ENCODE peak calls at places on chromosome 7, in six cellular contexts. One of them, this sample, is unnamed.

GRCh38 chr7:24902276-24902675 is 77.7 kb downstream of the OSBPL3 start:
- DNase-seq in substantia nigra: no peak
- DNase-seq in neuronal stem cell: no peak
- DNase-seq in left ventricle myocardium inferior: no peak
- DNase-seq in right atrium auricular region: no peak
- DNase-seq in stomach: no peak
- DNase-seq in this sample: no peak

GRCh38 chr7:149670288-149670687 is 103.1 kb downstream of the ZNF467 start:
- DNase-seq in substantia nigra: no peak
- DNase-seq in neuronal stem cell: no peak
- DNase-seq in left ventricle myocardium inferior: peak; percentile 18
- DNase-seq in right atrium auricular region: peak; percentile 66
- DNase-seq in stomach: peak; percentile 48
- DNase-seq in this sample: peak; percentile 87

GRCh38 chr7:14336256-14336655 is 346.8 kb upstream of the ETV1 start:
- DNase-seq in substantia nigra: no peak
- DNase-seq in neuronal stem cell: no peak
- DNase-seq in left ventricle myocardium inferior: no peak
- DNase-seq in right atrium auricular region: no peak
- DNase-seq in stomach: no peak
- DNase-seq in this sample: no peak

GRCh38 chr7:36852017-36852416 is 127.7 kb upstream of the AOAH start:
- DNase-seq in substantia nigra: no peak
- DNase-seq in neuronal stem cell: no peak
- DNase-seq in left ventricle myocardium inferior: no peak
- DNase-seq in right atrium auricular region: no peak
- DNase-seq in stomach: no peak
- DNase-seq in this sample: no peak

GRCh38 chr7:102080371-102081243 is 206.1 kb upstream of the SH2B2 start:
- DNase-seq in substantia nigra: no peak
- DNase-seq in neuronal stem cell: no peak
- DNase-seq in left ventricle myocardium inferior: no peak
- DNase-seq in right atrium auricular region: no peak
- DNase-seq in stomach: no peak
- DNase-seq in this sample: no peak

GRCh38 chr7:158518915-158519640 is 68.5 kb downstream of the PTPRN2 start:
- DNase-seq in substantia nigra: no peak
- DNase-seq in neuronal stem cell: no peak
- DNase-seq in left ventricle myocardium inferior: no peak
- DNase-seq in right atrium auricular region: no peak
- DNase-seq in stomach: no peak
- DNase-seq in this sample: no peak

GRCh38 chr7:149147730-149148653 is 739 bp downstream of the ZNF398 start:
- DNase-seq in substantia nigra: no peak
- DNase-seq in neuronal stem cell: peak; percentile 59
- DNase-seq in left ventricle myocardium inferior: peak; percentile 57
- DNase-seq in right atrium auricular region: no peak
- DNase-seq in stomach: peak; percentile 67
- DNase-seq in this sample: peak; percentile 86

GRCh38 chr7:130294314-130294713 is 1.4 kb downstream of the CPA4 start:
- DNase-seq in substantia nigra: no peak
- DNase-seq in neuronal stem cell: no peak
- DNase-seq in left ventricle myocardium inferior: no peak
- DNase-seq in right atrium auricular region: no peak
- DNase-seq in stomach: no peak
- DNase-seq in this sample: no peak

GRCh38 chr7:157964521-157964920 is 623.1 kb downstream of the PTPRN2 start:
- DNase-seq in substantia nigra: no peak
- DNase-seq in neuronal stem cell: no peak
- DNase-seq in left ventricle myocardium inferior: no peak
- DNase-seq in right atrium auricular region: no peak
- DNase-seq in stomach: no peak
- DNase-seq in this sample: no peak

GRCh38 chr7:99579956-99580777 is 17.9 kb upstream of the TMEM225B start:
- DNase-seq in substantia nigra: peak; percentile 39
- DNase-seq in neuronal stem cell: peak; percentile 63
- DNase-seq in left ventricle myocardium inferior: peak; percentile 27
- DNase-seq in right atrium auricular region: no peak
- DNase-seq in stomach: no peak
- DNase-seq in this sample: peak; percentile 35

GRCh38 chr7:30928254-30928872 is 16.7 kb downstream of the AQP1 start:
- DNase-seq in substantia nigra: no peak
- DNase-seq in neuronal stem cell: no peak
- DNase-seq in left ventricle myocardium inferior: no peak
- DNase-seq in right atrium auricular region: no peak
- DNase-seq in stomach: peak; percentile 20
- DNase-seq in this sample: no peak

GRCh38 chr7:157589680-157590079 is 252.9 kb downstream of the DNAJB6 start:
- DNase-seq in substantia nigra: no peak
- DNase-seq in neuronal stem cell: no peak
- DNase-seq in left ventricle myocardium inferior: no peak
- DNase-seq in right atrium auricular region: peak; percentile 68
- DNase-seq in stomach: no peak
- DNase-seq in this sample: no peak

GRCh38 chr7:127831312-127832212 is 179.6 kb downstream of the SND1 start:
- DNase-seq in substantia nigra: no peak
- DNase-seq in neuronal stem cell: no peak
- DNase-seq in left ventricle myocardium inferior: no peak
- DNase-seq in right atrium auricular region: no peak
- DNase-seq in stomach: no peak
- DNase-seq in this sample: no peak

GRCh38 chr7:152674860-152675760 is 831 bp downstream of the XRCC2 start:
- DNase-seq in substantia nigra: no peak
- DNase-seq in neuronal stem cell: no peak
- DNase-seq in left ventricle myocardium inferior: no peak
- DNase-seq in right atrium auricular region: no peak
- DNase-seq in stomach: no peak
- DNase-seq in this sample: peak; percentile 31

GRCh38 chr7:135169141-135169935 is 1.2 kb downstream of the CYREN start:
- DNase-seq in substantia nigra: no peak
- DNase-seq in neuronal stem cell: peak; percentile 6
- DNase-seq in left ventricle myocardium inferior: no peak
- DNase-seq in right atrium auricular region: peak; percentile 56
- DNase-seq in stomach: no peak
- DNase-seq in this sample: peak; percentile 40

GRCh38 chr7:157358041-157358752 is 21.4 kb downstream of the DNAJB6 start:
- DNase-seq in substantia nigra: no peak
- DNase-seq in neuronal stem cell: no peak
- DNase-seq in left ventricle myocardium inferior: peak; percentile 45
- DNase-seq in right atrium auricular region: no peak
- DNase-seq in stomach: no peak
- DNase-seq in this sample: no peak

GRCh38 chr7:19713676-19714075 is 4.8 kb upstream of the POLR1F start:
- DNase-seq in substantia nigra: no peak
- DNase-seq in neuronal stem cell: peak; percentile 23
- DNase-seq in left ventricle myocardium inferior: no peak
- DNase-seq in right atrium auricular region: no peak
- DNase-seq in stomach: no peak
- DNase-seq in this sample: peak; percentile 62

GRCh38 chr7:24587853-24588252 is 14.6 kb downstream of the PALS2 start:
- DNase-seq in substantia nigra: no peak
- DNase-seq in neuronal stem cell: peak; percentile 40
- DNase-seq in left ventricle myocardium inferior: no peak
- DNase-seq in right atrium auricular region: no peak
- DNase-seq in stomach: no peak
- DNase-seq in this sample: peak; percentile 33

GRCh38 chr7:31986878-31987518 is 83.2 kb downstream of the PDE1C start:
- DNase-seq in substantia nigra: no peak
- DNase-seq in neuronal stem cell: no peak
- DNase-seq in left ventricle myocardium inferior: no peak
- DNase-seq in right atrium auricular region: no peak
- DNase-seq in stomach: no peak
- DNase-seq in this sample: no peak

GRCh38 chr7:26426096-26426495 is 134.4 kb downstream of the SNX10 start:
- DNase-seq in substantia nigra: no peak
- DNase-seq in neuronal stem cell: no peak
- DNase-seq in left ventricle myocardium inferior: no peak
- DNase-seq in right atrium auricular region: no peak
- DNase-seq in stomach: no peak
- DNase-seq in this sample: no peak

GRCh38 chr7:26428571-26428970 is 136.9 kb downstream of the SNX10 start:
- DNase-seq in substantia nigra: no peak
- DNase-seq in neuronal stem cell: no peak
- DNase-seq in left ventricle myocardium inferior: no peak
- DNase-seq in right atrium auricular region: no peak
- DNase-seq in stomach: no peak
- DNase-seq in this sample: no peak

GRCh38 chr7:26434974-26435373 is 143.3 kb downstream of the SNX10 start:
- DNase-seq in substantia nigra: no peak
- DNase-seq in neuronal stem cell: no peak
- DNase-seq in left ventricle myocardium inferior: no peak
- DNase-seq in right atrium auricular region: no peak
- DNase-seq in stomach: no peak
- DNase-seq in this sample: no peak

GRCh38 chr7:26423436-26423835 is 131.8 kb downstream of the SNX10 start:
- DNase-seq in substantia nigra: no peak
- DNase-seq in neuronal stem cell: no peak
- DNase-seq in left ventricle myocardium inferior: no peak
- DNase-seq in right atrium auricular region: no peak
- DNase-seq in stomach: no peak
- DNase-seq in this sample: no peak

DNA sequence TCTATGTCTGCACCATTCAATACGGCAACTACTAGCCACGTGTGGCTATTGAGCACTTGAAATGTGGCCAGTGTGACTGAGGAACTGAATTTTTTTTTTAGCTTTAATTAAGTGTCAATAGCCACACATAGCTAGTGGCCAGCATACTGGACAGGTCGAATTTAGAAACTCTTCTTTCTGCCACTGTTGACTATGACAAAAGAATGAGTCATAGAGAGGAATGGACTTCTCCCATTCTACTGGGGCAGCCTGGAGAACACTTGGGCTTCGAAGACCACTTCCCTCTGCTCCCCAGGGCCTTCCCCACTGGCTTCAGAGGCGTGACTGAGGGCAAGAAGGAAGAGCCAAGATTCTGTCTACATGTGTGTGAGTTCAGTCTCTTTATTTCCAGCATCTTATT is 137.5 kb downstream of the SNX10 start:
- DNase-seq in substantia nigra: no peak
- DNase-seq in neuronal stem cell: no peak
- DNase-seq in left ventricle myocardium inferior: no peak
- DNase-seq in right atrium auricular region: no peak
- DNase-seq in stomach: no peak
- DNase-seq in this sample: no peak
- H3K27ac ChIP-seq in substantia nigra: no peak overlapping the region
- H3K27ac ChIP-seq in neuronal stem cell: no peak overlapping the region
- H3K27ac ChIP-seq in left ventricle myocardium inferior: no peak overlapping the region
- H3K27ac ChIP-seq in right atrium auricular region: no peak overlapping the region
- H3K27ac ChIP-seq in stomach: no peak overlapping the region
- H3K27ac ChIP-seq in this sample: no peak overlapping the region

DNA sequence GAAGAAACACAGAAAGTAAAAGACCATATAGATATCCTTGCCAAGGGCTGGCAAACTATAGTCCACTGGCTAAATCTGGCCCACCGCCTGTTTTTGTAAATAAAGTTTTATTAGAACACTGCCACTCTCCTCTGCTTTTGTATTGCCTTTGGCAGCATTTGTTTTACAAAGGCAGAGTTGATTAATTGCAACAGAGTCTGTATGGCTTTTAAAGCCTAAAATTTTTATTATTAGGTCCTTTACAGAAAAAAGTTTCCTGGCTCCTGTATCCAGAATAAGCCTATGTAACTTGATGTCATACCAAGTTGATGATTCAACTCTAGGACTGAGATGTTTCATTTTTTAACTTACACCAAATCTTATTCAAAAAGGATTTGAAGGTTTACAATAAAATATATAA is 31.7 kb downstream of the CPED1 start:
- DNase-seq in substantia nigra: no peak
- DNase-seq in neuronal stem cell: no peak
- DNase-seq in left ventricle myocardium inferior: no peak
- DNase-seq in right atrium auricular region: no peak
- DNase-seq in stomach: no peak
- DNase-seq in this sample: no peak
- H3K27ac ChIP-seq in substantia nigra: no peak overlapping the region
- H3K27ac ChIP-seq in neuronal stem cell: no peak overlapping the region
- H3K27ac ChIP-seq in left ventricle myocardium inferior: peak overlapping the region; percentile 78
- H3K27ac ChIP-seq in right atrium auricular region: peak overlapping the region; percentile 82
- H3K27ac ChIP-seq in stomach: peak overlapping the region; percentile 14
- H3K27ac ChIP-seq in this sample: no peak overlapping the region

GRCh38 chr7:72538147-72538546 is 126.0 kb upstream of the CALN1 start:
- DNase-seq in substantia nigra: no peak
- DNase-seq in neuronal stem cell: no peak
- DNase-seq in left ventricle myocardium inferior: no peak
- DNase-seq in right atrium auricular region: no peak
- DNase-seq in stomach: no peak
- DNase-seq in this sample: no peak

GRCh38 chr7:72540923-72541322 is 128.8 kb upstream of the CALN1 start:
- DNase-seq in substantia nigra: no peak
- DNase-seq in neuronal stem cell: no peak
- DNase-seq in left ventricle myocardium inferior: no peak
- DNase-seq in right atrium auricular region: no peak
- DNase-seq in stomach: no peak
- DNase-seq in this sample: no peak

GRCh38 chr7:72539702-72540101 is 127.6 kb upstream of the CALN1 start:
- DNase-seq in substantia nigra: no peak
- DNase-seq in neuronal stem cell: no peak
- DNase-seq in left ventricle myocardium inferior: no peak
- DNase-seq in right atrium auricular region: no peak
- DNase-seq in stomach: no peak
- DNase-seq in this sample: no peak

GRCh38 chr7:72540106-72540611 is 128.0 kb upstream of the CALN1 start:
- DNase-seq in substantia nigra: no peak
- DNase-seq in neuronal stem cell: no peak
- DNase-seq in left ventricle myocardium inferior: no peak
- DNase-seq in right atrium auricular region: no peak
- DNase-seq in stomach: no peak
- DNase-seq in this sample: no peak

GRCh38 chr7:72538856-72539255 is 126.7 kb upstream of the CALN1 start:
- DNase-seq in substantia nigra: no peak
- DNase-seq in neuronal stem cell: no peak
- DNase-seq in left ventricle myocardium inferior: no peak
- DNase-seq in right atrium auricular region: no peak
- DNase-seq in stomach: no peak
- DNase-seq in this sample: no peak
- H3K27ac ChIP-seq in substantia nigra: no peak overlapping the region
- H3K27ac ChIP-seq in neuronal stem cell: no peak overlapping the region
- H3K27ac ChIP-seq in left ventricle myocardium inferior: no peak overlapping the region
- H3K27ac ChIP-seq in right atrium auricular region: no peak overlapping the region
- H3K27ac ChIP-seq in stomach: no peak overlapping the region
- H3K27ac ChIP-seq in this sample: no peak overlapping the region

GRCh38 chr7:151008143-151008510 is 16.2 kb downstream of the ATG9B start:
- DNase-seq in substantia nigra: no peak
- DNase-seq in neuronal stem cell: no peak
- DNase-seq in left ventricle myocardium inferior: no peak
- DNase-seq in right atrium auricular region: no peak
- DNase-seq in stomach: no peak
- DNase-seq in this sample: no peak

GRCh38 chr7:151008511-151009323 is 15.6 kb downstream of the ATG9B start:
- DNase-seq in substantia nigra: peak; percentile 61
- DNase-seq in neuronal stem cell: no peak
- DNase-seq in left ventricle myocardium inferior: peak; percentile 74
- DNase-seq in right atrium auricular region: peak; percentile 73
- DNase-seq in stomach: no peak
- DNase-seq in this sample: peak; percentile 76

GRCh38 chr7:151005566-151005965 is 14.7 kb downstream of the NOS3 start:
- DNase-seq in substantia nigra: no peak
- DNase-seq in neuronal stem cell: no peak
- DNase-seq in left ventricle myocardium inferior: no peak
- DNase-seq in right atrium auricular region: no peak
- DNase-seq in stomach: no peak
- DNase-seq in this sample: no peak

GRCh38 chr7:151006590-151007300 is 15.9 kb downstream of the NOS3 start:
- DNase-seq in substantia nigra: no peak
- DNase-seq in neuronal stem cell: no peak
- DNase-seq in left ventricle myocardium inferior: no peak
- DNase-seq in right atrium auricular region: no peak
- DNase-seq in stomach: no peak
- DNase-seq in this sample: no peak

GRCh38 chr7:151007469-151007898 is 16.7 kb downstream of the NOS3 start:
- DNase-seq in substantia nigra: no peak
- DNase-seq in neuronal stem cell: no peak
- DNase-seq in left ventricle myocardium inferior: no peak
- DNase-seq in right atrium auricular region: no peak
- DNase-seq in stomach: no peak
- DNase-seq in this sample: no peak
- H3K27ac ChIP-seq in substantia nigra: no peak overlapping the region
- H3K27ac ChIP-seq in neuronal stem cell: no peak overlapping the region
- H3K27ac ChIP-seq in left ventricle myocardium inferior: peak overlapping the region; percentile 79
- H3K27ac ChIP-seq in right atrium auricular region: no peak overlapping the region
- H3K27ac ChIP-seq in stomach: no peak overlapping the region
- H3K27ac ChIP-seq in this sample: no peak overlapping the region

This sample was measured in cardiac muscle cell.